ENCODE peak calls at places on chromosomes 4 and X, in six cellular contexts. G is body of pancreas, Y is tibial nerve, O is A549, A is right lobe of liver, T is endothelial cell of umbilical vein. C is an unnamed sample.

GRCh38 chrX:68726366-68726765 is 78.9 kb downstream of the STARD8 start:
- DNase-seq in G (no peak), Y (no peak), O (no peak), A (no peak), T (no peak), C (no peak)

GRCh38 chr4:142016031-142016430 is 379.6 kb downstream of the IL15 start:
- DNase-seq in G (no peak), Y (no peak), O (no peak), A (no peak), T (no peak), C (no peak)

GRCh38 chr4:30828290-30828926 is 108.2 kb downstream of the PCDH7 start:
- DNase-seq in G (no peak), Y (no peak), O (no peak), A (no peak), T (no peak), C (no peak)

GRCh38 chrX:14694631-14695030 is 165.3 kb downstream of the GLRA2 start:
- DNase-seq in G (no peak), Y (no peak), O (no peak), A (no peak), T (no peak), C (no peak)

GRCh38 chr4:183177001-183177400 is 77.9 kb downstream of the WWC2 start:
- DNase-seq in G (no peak), Y (no peak), O (no peak), A (no peak), T (no peak), C (no peak)

GRCh38 chrX:23904096-23904495 is 3.6 kb downstream of the APOO start:
- DNase-seq in G (no peak), Y (no peak), O (no peak), A (no peak), T (peak; percentile 42), C (no peak)

GRCh38 chr4:173411106-173411703 is 12.3 kb upstream of the SCRG1 start:
- DNase-seq in G (no peak), Y (no peak), O (no peak), A (no peak), T (no peak), C (no peak)

GRCh38 chr4:3342182-3342854 is 49.5 kb downstream of the RGS12 start:
- DNase-seq in G (no peak), Y (no peak), O (peak; percentile 14), A (no peak), T (peak; percentile 81), C (no peak)

GRCh38 chr4:77631276-77631675 is 25.7 kb downstream of the CXCL13 start:
- DNase-seq in G (no peak), Y (no peak), O (no peak), A (peak; percentile 68), T (no peak), C (no peak)

GRCh38 chrX:129824620-129825019 is 19.1 kb downstream of the ZDHHC9 start:
- DNase-seq in G (no peak), Y (no peak), O (no peak), A (no peak), T (no peak), C (no peak)

GRCh38 chr4:15805583-15806517 is 27.7 kb downstream of the CD38 start:
- DNase-seq in G (peak; percentile 38), Y (no peak), O (peak; percentile 17), A (no peak), T (peak; percentile 58), C (no peak)

GRCh38 chr4:184294734-184295133 is 77.1 kb upstream of the ENPP6 start:
- DNase-seq in G (no peak), Y (no peak), O (no peak), A (no peak), T (no peak), C (no peak)

GRCh38 chr4:169485791-169486742 is 126.3 kb downstream of the NEK1 start:
- DNase-seq in G (peak; percentile 33), Y (no peak), O (peak; percentile 13), A (no peak), T (peak; percentile 78), C (peak; percentile 18)

GRCh38 chr4:150385606-150386005 is 196.3 kb upstream of the MAB21L2 start:
- DNase-seq in G (peak; percentile 9), Y (peak; percentile 17), O (no peak), A (no peak), T (peak; percentile 34), C (no peak)

GRCh38 chr4:52051615-52052474 is 741 bp downstream of the SPATA18 start:
- DNase-seq in G (peak; percentile 73), Y (no peak), O (peak; percentile 62), A (peak; percentile 78), T (peak; percentile 90), C (peak; percentile 68)

GRCh38 chrX:120514236-120514635 is 45.1 kb upstream of the LAMP2 start:
- DNase-seq in G (peak; percentile 13), Y (no peak), O (peak; percentile 19), A (no peak), T (peak; percentile 7), C (no peak)

GRCh38 chrX:148556498-148556897 is 56.1 kb downstream of the AFF2 start:
- DNase-seq in G (no peak), Y (no peak), O (no peak), A (no peak), T (no peak), C (no peak)

GRCh38 chr4:178080312-178080711 is 638.1 kb upstream of the AGA start:
- DNase-seq in G (no peak), Y (no peak), O (no peak), A (no peak), T (no peak), C (no peak)

GRCh38 chr4:8543623-8544022 is 36.6 kb upstream of the GPR78 start:
- DNase-seq in G (no peak), Y (no peak), O (no peak), A (no peak), T (no peak), C (no peak)

GRCh38 chr4:8690811-8691775 is 98.5 kb downstream of the CPZ start:
- DNase-seq in G (no peak), Y (no peak), O (no peak), A (no peak), T (no peak), C (no peak)

GRCh38 chr4:165476214-165477098 is 97.6 kb downstream of the CPE start:
- DNase-seq in G (no peak), Y (no peak), O (no peak), A (no peak), T (peak; percentile 33), C (no peak)

GRCh38 chrX:9873952-9874351 is 87.7 kb downstream of the SHROOM2 start:
- DNase-seq in G (peak; percentile 36), Y (no peak), O (peak; percentile 44), A (no peak), T (peak; percentile 44), C (no peak)

GRCh38 chrX:130109429-130110378 is 593 bp downstream of the ELF4 start:
- DNase-seq in G (peak; percentile 19), Y (no peak), O (no peak), A (no peak), T (no peak), C (no peak)

GRCh38 chr4:25966171-25966570 is 52.2 kb downstream of the SMIM20 start:
- DNase-seq in G (no peak), Y (no peak), O (no peak), A (no peak), T (no peak), C (no peak)

GRCh38 chr4:25969374-25969773 is 55.4 kb downstream of the SMIM20 start:
- DNase-seq in G (no peak), Y (no peak), O (no peak), A (no peak), T (no peak), C (no peak)

GRCh38 chr4:25970241-25970675 is 56.2 kb downstream of the SMIM20 start:
- DNase-seq in G (peak; percentile 19), Y (no peak), O (no peak), A (no peak), T (no peak), C (no peak)

GRCh38 chr4:25973346-25973745 is 59.3 kb downstream of the SMIM20 start:
- DNase-seq in G (no peak), Y (no peak), O (no peak), A (no peak), T (no peak), C (no peak)

DNA sequence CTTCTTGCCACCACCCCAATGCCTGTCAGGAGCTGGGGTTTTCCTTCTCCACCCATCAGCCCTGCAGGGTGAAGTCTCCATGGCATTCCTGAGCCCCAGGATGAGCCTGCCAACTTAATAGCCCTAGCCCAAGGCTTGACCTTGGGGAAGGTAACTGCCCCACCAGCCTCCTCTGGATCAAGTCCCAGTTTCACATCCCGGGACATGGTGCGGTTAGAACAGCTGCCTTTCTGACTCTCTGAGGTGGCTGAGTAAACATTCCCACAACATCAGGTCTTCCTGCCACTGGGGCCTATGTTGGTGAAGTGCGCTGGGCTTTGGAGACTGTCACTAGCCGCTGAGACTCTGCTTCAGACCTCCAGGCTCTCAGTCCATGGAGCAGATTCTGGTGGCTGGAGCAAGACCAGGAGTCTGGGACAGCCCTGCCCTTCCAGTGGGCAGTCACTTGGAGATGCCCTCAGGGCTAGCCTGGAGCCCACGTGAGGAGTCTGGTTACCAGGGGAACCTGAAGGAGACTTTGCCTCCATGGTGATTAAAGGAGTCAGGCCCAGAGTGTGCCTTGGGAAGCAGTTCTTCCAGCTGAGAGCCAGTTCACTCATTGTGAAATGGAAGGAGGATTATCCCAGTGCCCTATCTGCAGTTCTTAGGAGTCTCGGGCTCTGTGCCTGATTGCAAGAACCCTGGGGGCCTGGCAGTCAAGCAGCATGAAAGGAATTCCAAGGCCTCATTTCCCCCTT is 56.8 kb downstream of the SMIM20 start:
- DNase-seq in G (peak; percentile 28), Y (no peak), O (no peak), A (no peak), T (no peak), C (no peak)
- H3K4me3 ChIP-seq in G (no peak overlapping the region), Y (no peak overlapping the region), O (no peak overlapping the region), A (no peak overlapping the region), T (no peak overlapping the region), C (no peak overlapping the region)

GRCh38 chr4:129064717-129065116 is 28.6 kb downstream of the SCLT1 start:
- DNase-seq in G (no peak), Y (no peak), O (no peak), A (no peak), T (no peak), C (no peak)
- H3K9me3 ChIP-seq in G (peaks cover 32% of the 10 kb centered on the region), Y (peaks cover 28% of the 10 kb centered on the region), O (peaks cover 32% of the 10 kb centered on the region), A (no peaks in the 10 kb centered on the region), T (no peaks in the 10 kb centered on the region), C (no peaks in the 10 kb centered on the region)

DNA sequence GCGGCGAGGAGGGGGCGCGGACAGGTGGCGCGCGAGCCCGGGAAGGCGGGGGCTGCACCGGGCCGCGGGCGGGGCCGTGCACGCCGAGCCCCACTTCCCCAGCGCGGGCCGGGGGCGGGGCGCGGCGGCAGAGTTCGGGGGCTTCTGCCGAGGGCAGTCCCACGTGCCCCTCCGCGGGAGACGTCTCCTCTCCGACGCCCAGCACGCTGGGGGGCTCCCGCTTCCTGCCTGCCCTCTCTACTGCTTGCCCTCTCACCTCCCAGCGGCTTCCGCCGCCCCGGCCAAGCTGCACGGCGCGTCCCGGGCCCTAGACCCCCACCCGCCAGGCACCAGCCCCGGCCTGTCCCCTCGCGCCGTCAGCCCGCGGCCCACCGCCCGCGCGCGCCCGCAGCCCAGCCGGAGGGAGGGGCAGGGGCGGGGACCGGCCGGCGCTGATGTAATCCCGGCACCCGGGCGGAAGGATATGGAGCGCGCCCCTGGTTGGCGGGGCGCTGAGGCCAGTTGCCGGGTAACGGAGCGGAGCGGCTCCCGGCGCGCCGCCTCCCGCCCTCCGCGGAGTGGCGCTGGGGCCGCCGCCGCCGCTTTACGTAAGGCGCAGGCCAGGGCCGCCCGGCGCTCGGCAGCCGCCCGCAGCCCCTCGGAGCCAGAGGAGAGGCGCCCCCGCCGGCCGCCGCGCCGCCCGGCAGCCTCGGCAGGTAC is at the start of gene KIAA0232:
- DNase-seq in G (peak; percentile 94), Y (peak; percentile 82), O (peak; percentile 76), A (peak; percentile 96), T (peak; percentile 84), C (peak; percentile 90)
- TF ChIP-seq POLR2A in G (peak; percentile 45), Y (peak; percentile 89), O (peak; percentile 25), A (peak; percentile 93), T (no peak), C (peak; percentile 95)

GRCh38 chrX:101091817-101092216 is 6.2 kb upstream of the CENPI start:
- DNase-seq in G (no peak), Y (no peak), O (no peak), A (no peak), T (no peak), C (no peak)

GRCh38 chrX:101097546-101098453 is at the start of gene CENPI:
- DNase-seq in G (peak; percentile 94), Y (peak; percentile 81), O (peak; percentile 95), A (peak; percentile 95), T (peak; percentile 96), C (peak; percentile 92)
- H3K4me3 ChIP-seq in G (no peak within 1 kb of the TSS), Y (peak within 1 kb of the TSS; percentile 48), O (peak within 1 kb of the TSS; percentile 76), A (peak within 1 kb of the TSS; percentile 45), T (peak within 1 kb of the TSS; percentile 47), C (peak within 1 kb of the TSS; percentile 32)

C was measured in uterus.